ENCODE peak calls at places on chromosomes 16 and 17, in nine cellular contexts. X is vagina, O is RWPE1, Q is WERI-Rb-1, V is right atrium auricular region, A is left lung, K is cardiac muscle cell, F is psoas muscle, Y is colonic mucosa. J is an unnamed sample.

GRCh38 chr16:2152695-2153506 is 2.7 kb upstream of the TRAF7 start:
- DNase-seq in Y (peak; percentile 58), O (no peak), A (peak; percentile 80), K (peak; percentile 62), V (no peak), X (no peak), Q (peak; percentile 67), F (no peak), J (peak; percentile 51)

GRCh38 chr17:56891751-56892150 is 22.1 kb downstream of the TRIM25 start:
- DNase-seq in X (no peak), K (no peak), O (no peak), F (peak; percentile 64), Q (peak; percentile 37), A (no peak), V (no peak), Y (no peak), J (peak; percentile 36)

GRCh38 chr17:29918922-29919856 is 10.8 kb downstream of the SSH2 start:
- DNase-seq in Y (no peak), V (no peak), A (no peak), K (no peak), X (no peak), F (no peak), Q (no peak), O (peak; percentile 59), J (no peak)

GRCh38 chr16:12601290-12601900 is 202.3 kb downstream of the CPPED1 start:
- DNase-seq in F (no peak), K (no peak), V (no peak), Y (no peak), A (no peak), X (peak; percentile 93), Q (no peak), O (no peak), J (no peak)

GRCh38 chr17:72976971-72977767 is 115.3 kb downstream of the SLC39A11 start:
- DNase-seq in K (peak; percentile 66), Q (no peak), O (peak; percentile 28), A (no peak), Y (no peak), X (no peak), V (peak; percentile 72), F (peak; percentile 56), J (peak; percentile 23)

GRCh38 chr17:51703364-51704341 is 443.3 kb downstream of the UTP18 start:
- DNase-seq in Y (no peak), V (peak; percentile 81), X (no peak), O (peak; percentile 36), F (peak; percentile 68), K (no peak), Q (no peak), A (no peak), J (no peak)

GRCh38 chr17:28878981-28879380 is 18.6 kb downstream of the FLOT2 start:
- DNase-seq in O (peak; percentile 75), X (peak; percentile 82), F (no peak), K (peak; percentile 66), V (no peak), Y (peak; percentile 36), Q (peak; percentile 80), A (peak; percentile 31), J (no peak)

GRCh38 chr17:44599298-44600175 is 42.3 kb downstream of the FZD2 start:
- DNase-seq in K (peak; percentile 40), X (no peak), O (peak; percentile 12), F (no peak), V (peak; percentile 75), Y (peak; percentile 55), Q (peak; percentile 84), A (no peak), J (peak; percentile 23)

GRCh38 chr17:68198931-68199836 is 48.7 kb upstream of the AMZ2 start:
- DNase-seq in Q (no peak), F (no peak), O (no peak), X (no peak), Y (no peak), V (no peak), A (peak; percentile 81), K (peak; percentile 23), J (no peak)

GRCh38 chr16:17331071-17331521 is 139.7 kb downstream of the XYLT1 start:
- DNase-seq in X (no peak), Q (no peak), O (no peak), Y (no peak), V (peak; percentile 92), A (no peak), K (no peak), F (peak; percentile 86), J (no peak)
- H3K27ac ChIP-seq in X (peak overlapping the region; percentile 65), Q (no peak overlapping the region), O (no peak overlapping the region), Y (no peak overlapping the region), V (peak overlapping the region; percentile 25), A (no peak overlapping the region), K (no peak overlapping the region), F (no peak overlapping the region), J (no peak overlapping the region)

GRCh38 chr17:2068101-2068518 is 13.2 kb downstream of the HIC1 start:
- DNase-seq in Q (no peak), V (no peak), F (no peak), X (no peak), A (no peak), K (no peak), Y (no peak), O (no peak), J (no peak)
- H3K27ac ChIP-seq in Q (peak overlapping the region; percentile 94), V (peak overlapping the region; percentile 85), F (peak overlapping the region; percentile 75), X (peak overlapping the region; percentile 95), A (peak overlapping the region; percentile 71), K (peak overlapping the region; percentile 12), Y (peak overlapping the region; percentile 53), O (peak overlapping the region; percentile 51), J (peak overlapping the region; percentile 89)

GRCh38 chr16:57781741-57782606 is 20.3 kb downstream of the KIFC3 start:
- DNase-seq in K (no peak), F (no peak), A (peak; percentile 1), Q (no peak), V (no peak), Y (no peak), X (no peak), O (no peak), J (no peak)
- H3K27ac ChIP-seq in K (no peak overlapping the region), F (no peak overlapping the region), A (no peak overlapping the region), Q (no peak overlapping the region), V (no peak overlapping the region), Y (no peak overlapping the region), X (no peak overlapping the region), O (peak overlapping the region; percentile 53), J (no peak overlapping the region)

DNA sequence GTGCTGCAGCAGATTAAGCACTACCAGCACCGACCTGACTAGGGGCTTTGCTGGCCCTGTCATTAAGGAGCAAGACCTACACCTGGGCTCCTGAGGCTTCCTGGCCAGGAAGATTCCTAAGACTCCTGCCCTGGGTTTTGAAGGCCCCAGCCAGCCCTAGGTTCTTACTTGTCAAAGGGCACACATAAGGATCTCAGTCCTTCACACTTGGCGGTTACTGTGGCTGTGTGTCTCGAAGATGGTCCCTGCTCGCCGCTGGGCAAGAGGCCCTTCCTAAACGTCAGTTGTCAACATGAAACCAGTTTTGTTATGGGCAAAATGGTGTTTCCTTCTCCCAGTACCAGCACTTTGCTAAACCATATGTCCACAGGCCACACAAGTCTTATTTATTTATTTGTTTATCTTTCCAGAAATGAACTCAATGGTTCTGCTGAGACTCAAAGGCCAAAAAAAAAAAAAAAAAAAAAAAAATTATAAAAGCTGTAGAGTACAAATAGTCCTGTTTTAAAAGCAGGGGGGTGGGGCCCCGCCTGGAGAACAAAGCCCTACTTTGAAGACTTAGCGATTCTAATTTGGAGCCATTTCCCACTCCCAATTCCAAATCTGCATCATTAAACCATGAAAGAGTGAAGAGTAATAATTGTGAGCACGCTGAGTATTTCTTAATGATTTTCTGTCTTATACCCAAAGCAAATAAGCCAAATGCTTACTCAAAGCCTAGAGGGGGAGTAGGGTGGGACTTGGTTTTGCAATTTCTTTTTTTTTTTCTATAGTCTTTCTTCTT is 470.4 kb downstream of the TOX3 start:
- DNase-seq in V (no peak), A (peak; percentile 48), F (no peak), O (no peak), K (no peak), Q (no peak), X (no peak), Y (no peak), J (no peak)
- H3K27ac ChIP-seq in V (no peak overlapping the region), A (no peak overlapping the region), F (no peak overlapping the region), O (no peak overlapping the region), K (no peak overlapping the region), Q (no peak overlapping the region), X (no peak overlapping the region), Y (no peak overlapping the region), J (no peak overlapping the region)

GRCh38 chr17:65054602-65055001 is 1.9 kb downstream of the GNA13 start:
- DNase-seq in V (no peak), A (no peak), X (no peak), Q (no peak), O (no peak), K (no peak), Y (no peak), F (no peak), J (no peak)

GRCh38 chr17:65057520-65058075 is 1.1 kb upstream of the GNA13 start:
- DNase-seq in Q (no peak), V (no peak), F (peak; percentile 72), O (no peak), X (no peak), K (no peak), A (no peak), Y (peak; percentile 39), J (no peak)

GRCh38 chr17:65053354-65053881 is 3.1 kb downstream of the GNA13 start:
- DNase-seq in V (no peak), A (no peak), Q (no peak), X (no peak), F (no peak), Y (no peak), K (no peak), O (no peak), J (no peak)

GRCh38 chr17:65055708-65056638 is 567 bp downstream of the GNA13 start:
- DNase-seq in O (peak; percentile 44), Q (peak; percentile 52), K (peak; percentile 58), F (peak; percentile 87), Y (peak; percentile 68), A (peak; percentile 90), X (no peak), V (peak; percentile 83), J (peak; percentile 69)

GRCh38 chr17:65055280-65055707 is 1.2 kb downstream of the GNA13 start:
- DNase-seq in K (no peak), V (no peak), O (no peak), Q (no peak), A (no peak), Y (no peak), F (no peak), X (no peak), J (no peak)
- H3K27ac ChIP-seq in K (peak overlapping the region; percentile 96), V (peak overlapping the region; percentile 100), O (peak overlapping the region; percentile 97), Q (peak overlapping the region; percentile 96), A (peak overlapping the region; percentile 99), Y (peak overlapping the region; percentile 97), F (peak overlapping the region; percentile 99), X (peak overlapping the region; percentile 99), J (peak overlapping the region; percentile 98)

J was measured in transverse colon.